ENCODE peak calls at places on chromosome X, in four cellular contexts. L is DMS153, B is kidney glomerular epithelial cell, K is M059J. E is an unnamed sample.

GRCh38 chrX:68894513-68895338 is 65.9 kb downstream of the EFNB1 start:
- DNase-seq in L (peak), B (no peak), K (peak), E (no peak)

GRCh38 chrX:108072746-108073145 is 18.6 kb downstream of the PSMD10 start:
- DNase-seq in L (no peak), B (peak), K (peak), E (no peak)

GRCh38 chrX:134624046-134624430 is 34.2 kb downstream of the PLAC1 start:
- DNase-seq in L (no peak), B (no peak), K (peak), E (no peak)

GRCh38 chrX:95318882-95319281 is 1365.8 kb upstream of the DIAPH2 start:
- DNase-seq in L (no peak), B (no peak), K (no peak), E (no peak)

GRCh38 chrX:23317799-23318724 is 16.6 kb upstream of the PTCHD1 start:
- DNase-seq in L (no peak), B (no peak), K (peak), E (no peak)

GRCh38 chrX:11105080-11105479 is 6.1 kb upstream of the HCCS start:
- DNase-seq in L (no peak), B (no peak), K (peak), E (no peak)

GRCh38 chrX:38717871-38718270 is 83.4 kb upstream of the MID1IP1 start:
- DNase-seq in L (no peak), B (peak), K (peak), E (no peak)

GRCh38 chrX:22365460-22365859 is 92.7 kb downstream of the CBLL2 start:
- DNase-seq in L (no peak), B (peak), K (peak), E (no peak)

GRCh38 chrX:13983734-13984133 is 46.0 kb downstream of the GEMIN8 start:
- DNase-seq in L (no peak), B (no peak), K (no peak), E (no peak)

GRCh38 chrX:10447577-10448214 is 172.7 kb downstream of the MID1 start:
- DNase-seq in L (no peak), B (peak), K (peak), E (no peak)

GRCh38 chrX:17024896-17025295 is 78.4 kb downstream of the REPS2 start:
- DNase-seq in L (no peak), B (peak), K (no peak), E (no peak)

GRCh38 chrX:155953055-155953454 is 44.4 kb upstream of the IL9R start:
- DNase-seq in L (no peak), B (no peak), K (no peak), E (no peak)

GRCh38 chrX:41922694-41923171 is 621 bp downstream of the CASK start:
- DNase-seq in L (no peak), B (no peak), K (peak), E (no peak)

GRCh38 chrX:106932492-106932923 is 12.3 kb downstream of the CLDN2 start:
- DNase-seq in L (no peak), B (peak), K (peak), E (no peak)

GRCh38 chrX:38985375-38985774 is 184.1 kb downstream of the MID1IP1 start:
- DNase-seq in L (no peak), B (no peak), K (peak), E (no peak)

GRCh38 chrX:139544591-139544990 is 14.1 kb downstream of the F9 start:
- DNase-seq in L (no peak), B (no peak), K (no peak), E (no peak)

GRCh38 chrX:71533850-71534515 is 1.1 kb downstream of the OGT start:
- DNase-seq in L (peak), B (no peak), K (peak), E (no peak)

GRCh38 chrX:12497832-12498591 is 293.2 kb upstream of the PRPS2 start:
- DNase-seq in L (no peak), B (no peak), K (peak), E (no peak)